ENCODE peak calls at places on chromosome 20, in five cellular contexts. Z is NCI-H2227 treated with DMSO at 0.1 percent for 48 hours, I is epithelial cell of esophagus, J is H9, B is GM12892. R is an unnamed sample.

GRCh38 chr20:57417051-57417689 is 26.0 kb downstream of the RBM38 start:
- DNase-seq in J (no peak), B (no peak), Z (no peak), I (no peak), R (no peak)

GRCh38 chr20:20395856-20396600 is 28.1 kb downstream of the INSM1 start:
- DNase-seq in J (peak; percentile 46), Z (no peak), B (no peak), I (peak; percentile 27), R (no peak)

GRCh38 chr20:62356143-62356947 is 10.8 kb downstream of the LAMA5 start:
- DNase-seq in I (no peak), J (no peak), Z (no peak), B (no peak), R (no peak)

GRCh38 chr20:37994512-37994911 is 38.7 kb downstream of the TTI1 start:
- DNase-seq in B (no peak), Z (peak; percentile 64), J (no peak), I (peak; percentile 94), R (peak; percentile 70)

GRCh38 chr20:38268115-38268514 is 7.6 kb upstream of the KIAA1755 start:
- DNase-seq in I (no peak), J (no peak), Z (no peak), B (no peak), R (no peak)

GRCh38 chr20:41697861-41698559 is 79.8 kb upstream of the CHD6 start:
- DNase-seq in Z (peak; percentile 40), B (no peak), I (peak; percentile 40), J (peak; percentile 34), R (peak; percentile 14)

GRCh38 chr20:10674684-10675455 is 1.1 kb upstream of the JAG1 start:
- DNase-seq in J (peak; percentile 84), I (peak; percentile 75), B (peak; percentile 58), Z (peak; percentile 45), R (peak; percentile 69)

GRCh38 chr20:4060054-4060795 is 44.9 kb upstream of the RNF24 start:
- DNase-seq in Z (no peak), I (no peak), B (no peak), J (no peak), R (no peak)

GRCh38 chr20:35008411-35009342 is 53.0 kb downstream of the MYH7B start:
- DNase-seq in I (no peak), B (no peak), J (peak; percentile 15), Z (no peak), R (no peak)

GRCh38 chr20:29349836-29350235 is 1907.6 kb upstream of the DEFB115 start:
- DNase-seq in I (no peak), Z (no peak), J (no peak), B (no peak), R (no peak)

GRCh38 chr20:31682927-31683326 is 39.7 kb downstream of the BCL2L1 start:
- DNase-seq in I (no peak), B (no peak), J (no peak), Z (no peak), R (no peak)

GRCh38 chr20:1280421-1281102 is 14.5 kb downstream of the SNPH start:
- DNase-seq in Z (no peak), B (no peak), J (peak; percentile 6), I (no peak), R (no peak)

GRCh38 chr20:3045042-3045815 is 623 bp upstream of the MRPS26 start:
- DNase-seq in Z (peak; percentile 91), B (peak; percentile 66), I (peak; percentile 68), J (peak; percentile 86), R (peak; percentile 85)

GRCh38 chr20:58691773-58692578 is 624 bp upstream of the NPEPL1 start:
- DNase-seq in B (no peak), Z (no peak), J (peak; percentile 58), I (no peak), R (no peak)

GRCh38 chr20:59805786-59806577 is 127.5 kb downstream of the SYCP2 start:
- DNase-seq in B (no peak), I (no peak), J (peak; percentile 22), Z (no peak), R (no peak)

GRCh38 chr20:37314617-37315292 is 25.3 kb downstream of the MANBAL start:
- DNase-seq in J (no peak), Z (no peak), I (no peak), B (no peak), R (no peak)

GRCh38 chr20:45752747-45753146 is 30.6 kb downstream of the SPINT4 start:
- DNase-seq in I (no peak), B (no peak), J (no peak), Z (no peak), R (peak; percentile 5)

GRCh38 chr20:24465730-24466129 is 3.7 kb upstream of the SYNDIG1 start:
- DNase-seq in B (no peak), Z (no peak), J (no peak), I (no peak), R (peak; percentile 48)

GRCh38 chr20:4812216-4812615 is 90.5 kb downstream of the PRND start:
- DNase-seq in Z (no peak), J (no peak), I (no peak), B (no peak), R (no peak)

GRCh38 chr20:24018796-24019195 is 30.2 kb upstream of the GGTLC1 start:
- DNase-seq in J (no peak), I (peak; percentile 82), B (no peak), Z (no peak), R (peak; percentile 82)

GRCh38 chr20:6940052-6940451 is 172.6 kb downstream of the BMP2 start:
- DNase-seq in I (peak; percentile 69), B (no peak), J (peak; percentile 64), Z (no peak), R (peak; percentile 1)

GRCh38 chr20:37075932-37076685 is 19.7 kb downstream of the RBL1 start:
- DNase-seq in J (no peak), Z (no peak), B (no peak), I (peak; percentile 11), R (no peak)

GRCh38 chr20:54337131-54337530 is 129.2 kb downstream of the PFDN4 start:
- DNase-seq in I (no peak), Z (no peak), J (no peak), B (no peak), R (no peak)

GRCh38 chr20:19544684-19545083 is 213.4 kb upstream of the RIN2 start:
- DNase-seq in J (no peak), Z (no peak), I (no peak), B (no peak), R (no peak)

GRCh38 chr20:52748235-52748950 is 223.8 kb upstream of the TSHZ2 start:
- DNase-seq in J (no peak), Z (no peak), B (no peak), I (no peak), R (no peak)

GRCh38 chr20:20083796-20084195 is 31.5 kb downstream of the CFAP61 start:
- DNase-seq in I (peak; percentile 47), Z (peak; percentile 86), B (no peak), J (no peak), R (peak; percentile 23)

R was measured in mammary epithelial cell.